ENCODE peak calls at places on chromosomes 6 and 20, in nine cellular contexts. One of them, this sample, is unnamed.

GRCh38 chr6:66127061-66127460 is 420.0 kb upstream of the EYS start:
- DNase-seq in ovary: no peak
- DNase-seq in H54: no peak
- DNase-seq in GM12878: no peak
- DNase-seq in heart left ventricle: no peak
- DNase-seq in uterus: no peak
- DNase-seq in HCT116: no peak
- DNase-seq in lower leg skin: no peak
- DNase-seq in transverse colon: no peak
- DNase-seq in this sample: no peak

GRCh38 chr20:2303693-2304092 is 7.9 kb downstream of the TGM3 start:
- DNase-seq in uterus: no peak
- DNase-seq in H54: no peak
- DNase-seq in transverse colon: no peak
- DNase-seq in HCT116: no peak
- DNase-seq in heart left ventricle: no peak
- DNase-seq in lower leg skin: peak
- DNase-seq in GM12878: no peak
- DNase-seq in ovary: no peak
- DNase-seq in this sample: no peak

GRCh38 chr6:124131259-124131658 is 327.6 kb downstream of the NKAIN2 start:
- DNase-seq in transverse colon: no peak
- DNase-seq in HCT116: no peak
- DNase-seq in ovary: no peak
- DNase-seq in uterus: no peak
- DNase-seq in H54: no peak
- DNase-seq in GM12878: no peak
- DNase-seq in lower leg skin: no peak
- DNase-seq in heart left ventricle: no peak
- DNase-seq in this sample: no peak

GRCh38 chr6:53484409-53485280 is 60.3 kb downstream of the GCLC start:
- DNase-seq in uterus: peak
- DNase-seq in H54: no peak
- DNase-seq in lower leg skin: no peak
- DNase-seq in transverse colon: peak
- DNase-seq in ovary: peak
- DNase-seq in HCT116: peak
- DNase-seq in GM12878: no peak
- DNase-seq in heart left ventricle: peak
- DNase-seq in this sample: no peak

GRCh38 chr6:96436398-96436797 is 85.2 kb upstream of the UFL1 start:
- DNase-seq in lower leg skin: no peak
- DNase-seq in ovary: no peak
- DNase-seq in heart left ventricle: no peak
- DNase-seq in uterus: no peak
- DNase-seq in GM12878: no peak
- DNase-seq in HCT116: no peak
- DNase-seq in H54: no peak
- DNase-seq in transverse colon: no peak
- DNase-seq in this sample: no peak

GRCh38 chr20:59498291-59498690 is 106.0 kb upstream of the PHACTR3 start:
- DNase-seq in heart left ventricle: no peak
- DNase-seq in uterus: no peak
- DNase-seq in transverse colon: no peak
- DNase-seq in ovary: no peak
- DNase-seq in GM12878: no peak
- DNase-seq in lower leg skin: peak
- DNase-seq in H54: no peak
- DNase-seq in HCT116: no peak
- DNase-seq in this sample: no peak

GRCh38 chr6:36364669-36365479 is 22.6 kb downstream of the ETV7 start:
- DNase-seq in transverse colon: no peak
- DNase-seq in GM12878: no peak
- DNase-seq in uterus: no peak
- DNase-seq in lower leg skin: no peak
- DNase-seq in HCT116: no peak
- DNase-seq in ovary: no peak
- DNase-seq in H54: no peak
- DNase-seq in heart left ventricle: no peak
- DNase-seq in this sample: peak

GRCh38 chr6:111087871-111088667 is 766 bp downstream of the SLC16A10 start:
- DNase-seq in ovary: peak
- DNase-seq in HCT116: peak
- DNase-seq in transverse colon: peak
- DNase-seq in GM12878: no peak
- DNase-seq in uterus: no peak
- DNase-seq in lower leg skin: no peak
- DNase-seq in heart left ventricle: no peak
- DNase-seq in H54: no peak
- DNase-seq in this sample: no peak

GRCh38 chr20:32111763-32112162 is 2.2 kb downstream of the TM9SF4 start:
- DNase-seq in heart left ventricle: no peak
- DNase-seq in transverse colon: no peak
- DNase-seq in ovary: no peak
- DNase-seq in HCT116: no peak
- DNase-seq in H54: no peak
- DNase-seq in uterus: no peak
- DNase-seq in GM12878: no peak
- DNase-seq in lower leg skin: peak
- DNase-seq in this sample: no peak

GRCh38 chr20:32110727-32111126 is 1.2 kb downstream of the TM9SF4 start:
- DNase-seq in HCT116: no peak
- DNase-seq in heart left ventricle: no peak
- DNase-seq in H54: no peak
- DNase-seq in transverse colon: no peak
- DNase-seq in GM12878: no peak
- DNase-seq in ovary: no peak
- DNase-seq in uterus: no peak
- DNase-seq in lower leg skin: no peak
- DNase-seq in this sample: no peak

GRCh38 chr20:32110173-32110704 is 725 bp downstream of the TM9SF4 start:
- DNase-seq in heart left ventricle: no peak
- DNase-seq in GM12878: no peak
- DNase-seq in transverse colon: no peak
- DNase-seq in lower leg skin: no peak
- DNase-seq in HCT116: no peak
- DNase-seq in H54: no peak
- DNase-seq in uterus: no peak
- DNase-seq in ovary: no peak
- DNase-seq in this sample: no peak

GRCh38 chr20:32112862-32113261 is 3.3 kb downstream of the TM9SF4 start:
- DNase-seq in uterus: no peak
- DNase-seq in ovary: no peak
- DNase-seq in heart left ventricle: no peak
- DNase-seq in transverse colon: peak
- DNase-seq in lower leg skin: peak
- DNase-seq in GM12878: no peak
- DNase-seq in H54: no peak
- DNase-seq in HCT116: no peak
- DNase-seq in this sample: no peak

DNA sequence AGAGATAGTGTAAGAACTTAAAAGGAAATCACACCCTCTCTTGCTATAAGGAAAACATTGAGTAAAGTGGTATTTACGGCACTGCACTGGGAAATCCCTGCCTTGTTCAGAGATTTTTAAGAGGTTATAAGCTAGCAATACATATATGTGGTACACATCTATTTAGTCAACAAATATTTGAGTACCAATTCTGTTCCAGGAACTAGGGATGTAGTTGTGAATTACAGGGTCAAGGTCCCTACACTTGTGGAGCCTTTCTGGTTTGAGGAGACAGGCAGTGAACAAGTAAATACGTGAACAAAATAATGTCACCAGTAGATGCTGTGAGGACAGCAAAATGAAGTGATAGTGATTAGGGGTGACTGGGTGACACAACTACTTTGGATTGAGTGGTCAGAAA is 1.8 kb downstream of the TM9SF4 start:
- DNase-seq in GM12878: no peak
- DNase-seq in transverse colon: no peak
- DNase-seq in HCT116: no peak
- DNase-seq in heart left ventricle: no peak
- DNase-seq in H54: no peak
- DNase-seq in lower leg skin: no peak
- DNase-seq in ovary: no peak
- DNase-seq in uterus: no peak
- DNase-seq in this sample: no peak
- TF ChIP-seq POLR2A in GM12878: no peak
- TF ChIP-seq POLR2A in transverse colon: no peak
- TF ChIP-seq POLR2A in HCT116: no peak
- TF ChIP-seq POLR2A in heart left ventricle: no peak
- TF ChIP-seq POLR2A in H54: no peak
- TF ChIP-seq POLR2A in lower leg skin: no peak
- TF ChIP-seq POLR2A in ovary: no peak
- TF ChIP-seq POLR2A in uterus: no peak
- TF ChIP-seq POLR2A in this sample: no peak

GRCh38 chr20:34220581-34220980 is 20.6 kb upstream of the ASIP start:
- DNase-seq in GM12878: no peak
- DNase-seq in HCT116: no peak
- DNase-seq in lower leg skin: no peak
- DNase-seq in ovary: no peak
- DNase-seq in heart left ventricle: no peak
- DNase-seq in H54: no peak
- DNase-seq in uterus: no peak
- DNase-seq in transverse colon: no peak
- DNase-seq in this sample: no peak

GRCh38 chr20:34213213-34213612 is 28.0 kb upstream of the ASIP start:
- DNase-seq in uterus: no peak
- DNase-seq in lower leg skin: no peak
- DNase-seq in HCT116: no peak
- DNase-seq in GM12878: no peak
- DNase-seq in ovary: no peak
- DNase-seq in transverse colon: no peak
- DNase-seq in H54: no peak
- DNase-seq in heart left ventricle: no peak
- DNase-seq in this sample: no peak

GRCh38 chr20:34211591-34211990 is 29.6 kb upstream of the ASIP start:
- DNase-seq in uterus: no peak
- DNase-seq in H54: no peak
- DNase-seq in lower leg skin: no peak
- DNase-seq in HCT116: no peak
- DNase-seq in transverse colon: no peak
- DNase-seq in heart left ventricle: no peak
- DNase-seq in GM12878: no peak
- DNase-seq in ovary: no peak
- DNase-seq in this sample: no peak

GRCh38 chr20:34215711-34216381 is 25.4 kb upstream of the ASIP start:
- DNase-seq in HCT116: peak
- DNase-seq in uterus: peak
- DNase-seq in ovary: peak
- DNase-seq in GM12878: no peak
- DNase-seq in transverse colon: peak
- DNase-seq in heart left ventricle: peak
- DNase-seq in H54: peak
- DNase-seq in lower leg skin: peak
- DNase-seq in this sample: peak

GRCh38 chr20:34216382-34216742 is 24.9 kb upstream of the ASIP start:
- DNase-seq in transverse colon: no peak
- DNase-seq in HCT116: no peak
- DNase-seq in lower leg skin: no peak
- DNase-seq in ovary: no peak
- DNase-seq in heart left ventricle: no peak
- DNase-seq in H54: no peak
- DNase-seq in GM12878: no peak
- DNase-seq in uterus: no peak
- DNase-seq in this sample: no peak
- TF ChIP-seq POLR2A in transverse colon: no peak
- TF ChIP-seq POLR2A in HCT116: no peak
- TF ChIP-seq POLR2A in lower leg skin: no peak
- TF ChIP-seq POLR2A in ovary: no peak
- TF ChIP-seq POLR2A in heart left ventricle: no peak
- TF ChIP-seq POLR2A in H54: no peak
- TF ChIP-seq POLR2A in GM12878: no peak
- TF ChIP-seq POLR2A in uterus: no peak
- TF ChIP-seq POLR2A in this sample: no peak

GRCh38 chr6:84788689-84789088 is 24.3 kb upstream of the TBX18 start:
- DNase-seq in heart left ventricle: no peak
- DNase-seq in uterus: no peak
- DNase-seq in lower leg skin: no peak
- DNase-seq in GM12878: no peak
- DNase-seq in transverse colon: no peak
- DNase-seq in ovary: no peak
- DNase-seq in HCT116: no peak
- DNase-seq in H54: no peak
- DNase-seq in this sample: no peak

GRCh38 chr6:84796343-84796742 is 31.9 kb upstream of the TBX18 start:
- DNase-seq in HCT116: no peak
- DNase-seq in H54: no peak
- DNase-seq in heart left ventricle: no peak
- DNase-seq in GM12878: no peak
- DNase-seq in uterus: no peak
- DNase-seq in lower leg skin: no peak
- DNase-seq in transverse colon: no peak
- DNase-seq in ovary: no peak
- DNase-seq in this sample: no peak

GRCh38 chr6:84789170-84789569 is 24.8 kb upstream of the TBX18 start:
- DNase-seq in heart left ventricle: no peak
- DNase-seq in HCT116: no peak
- DNase-seq in lower leg skin: no peak
- DNase-seq in transverse colon: no peak
- DNase-seq in H54: no peak
- DNase-seq in ovary: no peak
- DNase-seq in GM12878: no peak
- DNase-seq in uterus: no peak
- DNase-seq in this sample: no peak

GRCh38 chr6:84791927-84792326 is 27.5 kb upstream of the TBX18 start:
- DNase-seq in lower leg skin: no peak
- DNase-seq in ovary: no peak
- DNase-seq in H54: no peak
- DNase-seq in uterus: no peak
- DNase-seq in GM12878: no peak
- DNase-seq in HCT116: no peak
- DNase-seq in transverse colon: no peak
- DNase-seq in heart left ventricle: no peak
- DNase-seq in this sample: no peak

DNA sequence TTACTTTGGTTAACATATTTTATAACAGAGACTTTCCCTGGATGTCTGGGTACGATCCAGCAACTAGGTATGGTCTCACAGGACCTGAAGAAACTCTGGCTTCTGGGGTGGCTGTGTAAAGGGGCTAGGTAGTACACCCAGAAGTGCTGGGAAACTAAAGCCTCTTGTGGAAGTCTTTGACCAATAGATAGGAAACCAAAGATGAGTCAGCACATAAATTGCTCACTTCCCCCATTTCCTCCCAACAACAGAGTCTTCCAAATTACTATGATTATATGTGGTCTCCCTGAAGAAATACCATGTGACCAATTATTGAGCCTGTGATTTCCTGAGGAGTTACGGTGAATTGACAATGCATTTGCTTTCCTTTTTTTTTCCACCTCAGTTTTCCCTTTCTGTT is 26.8 kb upstream of the TBX18 start:
- DNase-seq in heart left ventricle: no peak
- DNase-seq in H54: no peak
- DNase-seq in GM12878: no peak
- DNase-seq in ovary: no peak
- DNase-seq in transverse colon: no peak
- DNase-seq in uterus: no peak
- DNase-seq in HCT116: no peak
- DNase-seq in lower leg skin: no peak
- DNase-seq in this sample: no peak
- TF ChIP-seq POLR2A in heart left ventricle: no peak
- TF ChIP-seq POLR2A in H54: no peak
- TF ChIP-seq POLR2A in GM12878: no peak
- TF ChIP-seq POLR2A in ovary: no peak
- TF ChIP-seq POLR2A in transverse colon: no peak
- TF ChIP-seq POLR2A in uterus: no peak
- TF ChIP-seq POLR2A in HCT116: no peak
- TF ChIP-seq POLR2A in lower leg skin: no peak
- TF ChIP-seq POLR2A in this sample: no peak

GRCh38 chr20:25023316-25023715 is 30.8 kb upstream of the APMAP start:
- DNase-seq in transverse colon: peak
- DNase-seq in lower leg skin: peak
- DNase-seq in ovary: peak
- DNase-seq in heart left ventricle: peak
- DNase-seq in uterus: no peak
- DNase-seq in H54: no peak
- DNase-seq in HCT116: no peak
- DNase-seq in GM12878: no peak
- DNase-seq in this sample: no peak
- TF ChIP-seq POLR2A in transverse colon: no peak
- TF ChIP-seq POLR2A in lower leg skin: no peak
- TF ChIP-seq POLR2A in ovary: no peak
- TF ChIP-seq POLR2A in heart left ventricle: no peak
- TF ChIP-seq POLR2A in uterus: no peak
- TF ChIP-seq POLR2A in H54: no peak
- TF ChIP-seq POLR2A in HCT116: no peak
- TF ChIP-seq POLR2A in GM12878: no peak
- TF ChIP-seq POLR2A in this sample: no peak

This sample was measured in GM12892.